ENCODE peak calls at places on chromosomes 5 and 9, in four cellular contexts. V is CD8-positive, alpha-beta T cell; I is sigmoid colon; Y is choroid plexus epithelial cell. L is an unnamed sample.

GRCh38 chr5:94908889-94909480 is 290.5 kb downstream of the SLF1 start:
- DNase-seq in V (no peak), Y (peak), I (no peak), L (no peak)

GRCh38 chr9:132041825-132042224 is 37.8 kb downstream of the MED27 start:
- DNase-seq in I (no peak), Y (no peak), V (no peak), L (no peak)

GRCh38 chr9:96299823-96300222 is 2.2 kb downstream of the HSD17B3 start:
- DNase-seq in I (no peak), Y (peak), V (no peak), L (no peak)

GRCh38 chr9:36163049-36163839 is 5.9 kb upstream of the CCIN start:
- DNase-seq in V (no peak), I (peak), Y (peak), L (peak)

GRCh38 chr5:155529366-155529765 is 515.8 kb downstream of the KIF4B start:
- DNase-seq in Y (no peak), V (no peak), I (no peak), L (no peak)

GRCh38 chr5:76705574-76705973 is 10.4 kb upstream of the F2R start:
- DNase-seq in I (no peak), Y (no peak), V (no peak), L (no peak)

GRCh38 chr5:168268949-168269943 is 22.2 kb upstream of the WWC1 start:
- DNase-seq in V (peak), I (peak), Y (peak), L (peak)

GRCh38 chr5:22250528-22250927 is 602.6 kb downstream of the CDH12 start:
- DNase-seq in Y (no peak), I (no peak), V (no peak), L (no peak)

L was measured in posterior vena cava.